ENCODE peak calls at places on chromosomes 7 and 10, in five cellular contexts. One of them, this sample, is unnamed.

GRCh38 chr7:4613855-4614548 is 68.1 kb upstream of the FOXK1 start:
- DNase-seq in testis: peak
- DNase-seq in NB4: no peak
- DNase-seq in activated CD8-positive, alpha-beta memory T cell treated with anti-CD3 and anti-CD28 coated beads, Interleukin-2, amount 50 U/mL, for 48 hours: no peak
- DNase-seq in NCI-H1417 treated with DMSO at 0.1 percent for 48 hours: no peak
- DNase-seq in this sample: no peak

GRCh38 chr7:22361795-22362194 is 4.8 kb upstream of the RAPGEF5 start:
- DNase-seq in testis: peak
- DNase-seq in NB4: no peak
- DNase-seq in activated CD8-positive, alpha-beta memory T cell treated with anti-CD3 and anti-CD28 coated beads, Interleukin-2, amount 50 U/mL, for 48 hours: no peak
- DNase-seq in NCI-H1417 treated with DMSO at 0.1 percent for 48 hours: no peak
- DNase-seq in this sample: no peak

GRCh38 chr7:112022128-112022527 is 184.1 kb downstream of the DOCK4 start:
- DNase-seq in testis: no peak
- DNase-seq in NB4: no peak
- DNase-seq in activated CD8-positive, alpha-beta memory T cell treated with anti-CD3 and anti-CD28 coated beads, Interleukin-2, amount 50 U/mL, for 48 hours: no peak
- DNase-seq in NCI-H1417 treated with DMSO at 0.1 percent for 48 hours: no peak
- DNase-seq in this sample: no peak

GRCh38 chr7:67743501-67743900 is 746.9 kb downstream of the TYW1 start:
- DNase-seq in testis: no peak
- DNase-seq in NB4: no peak
- DNase-seq in activated CD8-positive, alpha-beta memory T cell treated with anti-CD3 and anti-CD28 coated beads, Interleukin-2, amount 50 U/mL, for 48 hours: no peak
- DNase-seq in NCI-H1417 treated with DMSO at 0.1 percent for 48 hours: no peak
- DNase-seq in this sample: no peak

GRCh38 chr10:127405221-127405620 is 143.9 kb upstream of the NPS start:
- DNase-seq in testis: no peak
- DNase-seq in NB4: no peak
- DNase-seq in activated CD8-positive, alpha-beta memory T cell treated with anti-CD3 and anti-CD28 coated beads, Interleukin-2, amount 50 U/mL, for 48 hours: no peak
- DNase-seq in NCI-H1417 treated with DMSO at 0.1 percent for 48 hours: no peak
- DNase-seq in this sample: no peak

GRCh38 chr10:91603931-91604331 is 28.9 kb downstream of the PPP1R3C start:
- DNase-seq in testis: no peak
- DNase-seq in NB4: no peak
- DNase-seq in activated CD8-positive, alpha-beta memory T cell treated with anti-CD3 and anti-CD28 coated beads, Interleukin-2, amount 50 U/mL, for 48 hours: no peak
- DNase-seq in NCI-H1417 treated with DMSO at 0.1 percent for 48 hours: no peak
- DNase-seq in this sample: no peak

GRCh38 chr10:45495438-45496152 is 121.6 kb downstream of the ALOX5 start:
- DNase-seq in testis: no peak
- DNase-seq in NB4: peak
- DNase-seq in activated CD8-positive, alpha-beta memory T cell treated with anti-CD3 and anti-CD28 coated beads, Interleukin-2, amount 50 U/mL, for 48 hours: no peak
- DNase-seq in NCI-H1417 treated with DMSO at 0.1 percent for 48 hours: no peak
- DNase-seq in this sample: no peak

GRCh38 chr10:72407471-72407870 is 52.8 kb upstream of the DNAJB12 start:
- DNase-seq in testis: no peak
- DNase-seq in NB4: no peak
- DNase-seq in activated CD8-positive, alpha-beta memory T cell treated with anti-CD3 and anti-CD28 coated beads, Interleukin-2, amount 50 U/mL, for 48 hours: no peak
- DNase-seq in NCI-H1417 treated with DMSO at 0.1 percent for 48 hours: no peak
- DNase-seq in this sample: no peak

GRCh38 chr10:118754132-118754555 is 626 bp downstream of the CACUL1 start:
- DNase-seq in testis: peak
- DNase-seq in NB4: peak
- DNase-seq in activated CD8-positive, alpha-beta memory T cell treated with anti-CD3 and anti-CD28 coated beads, Interleukin-2, amount 50 U/mL, for 48 hours: peak
- DNase-seq in NCI-H1417 treated with DMSO at 0.1 percent for 48 hours: no peak
- DNase-seq in this sample: peak

GRCh38 chr7:23072043-23072442 is 33.5 kb upstream of the KLHL7 start:
- DNase-seq in testis: no peak
- DNase-seq in NB4: peak
- DNase-seq in activated CD8-positive, alpha-beta memory T cell treated with anti-CD3 and anti-CD28 coated beads, Interleukin-2, amount 50 U/mL, for 48 hours: no peak
- DNase-seq in NCI-H1417 treated with DMSO at 0.1 percent for 48 hours: no peak
- DNase-seq in this sample: no peak

GRCh38 chr10:53434413-53434812 is 661.8 kb upstream of the MBL2 start:
- DNase-seq in testis: no peak
- DNase-seq in NB4: no peak
- DNase-seq in activated CD8-positive, alpha-beta memory T cell treated with anti-CD3 and anti-CD28 coated beads, Interleukin-2, amount 50 U/mL, for 48 hours: no peak
- DNase-seq in NCI-H1417 treated with DMSO at 0.1 percent for 48 hours: no peak
- DNase-seq in this sample: no peak

GRCh38 chr7:23680417-23681405 is 712 bp downstream of the FAM221A start:
- DNase-seq in testis: peak
- DNase-seq in NB4: no peak
- DNase-seq in activated CD8-positive, alpha-beta memory T cell treated with anti-CD3 and anti-CD28 coated beads, Interleukin-2, amount 50 U/mL, for 48 hours: peak
- DNase-seq in NCI-H1417 treated with DMSO at 0.1 percent for 48 hours: peak
- DNase-seq in this sample: peak

GRCh38 chr7:50069613-50070012 is 23.4 kb downstream of the ZPBP start:
- DNase-seq in testis: no peak
- DNase-seq in NB4: peak
- DNase-seq in activated CD8-positive, alpha-beta memory T cell treated with anti-CD3 and anti-CD28 coated beads, Interleukin-2, amount 50 U/mL, for 48 hours: peak
- DNase-seq in NCI-H1417 treated with DMSO at 0.1 percent for 48 hours: no peak
- DNase-seq in this sample: no peak

GRCh38 chr7:94559972-94560371 is 50.4 kb downstream of the CASD1 start:
- DNase-seq in testis: no peak
- DNase-seq in NB4: no peak
- DNase-seq in activated CD8-positive, alpha-beta memory T cell treated with anti-CD3 and anti-CD28 coated beads, Interleukin-2, amount 50 U/mL, for 48 hours: no peak
- DNase-seq in NCI-H1417 treated with DMSO at 0.1 percent for 48 hours: no peak
- DNase-seq in this sample: no peak

GRCh38 chr7:26657139-26657753 is 207.1 kb downstream of the SKAP2 start:
- DNase-seq in testis: no peak
- DNase-seq in NB4: no peak
- DNase-seq in activated CD8-positive, alpha-beta memory T cell treated with anti-CD3 and anti-CD28 coated beads, Interleukin-2, amount 50 U/mL, for 48 hours: no peak
- DNase-seq in NCI-H1417 treated with DMSO at 0.1 percent for 48 hours: peak
- DNase-seq in this sample: no peak

GRCh38 chr7:92723205-92723604 is 113.2 kb downstream of the CDK6 start:
- DNase-seq in testis: no peak
- DNase-seq in NB4: no peak
- DNase-seq in activated CD8-positive, alpha-beta memory T cell treated with anti-CD3 and anti-CD28 coated beads, Interleukin-2, amount 50 U/mL, for 48 hours: no peak
- DNase-seq in NCI-H1417 treated with DMSO at 0.1 percent for 48 hours: no peak
- DNase-seq in this sample: no peak

GRCh38 chr7:146116452-146117219 is at the start of gene CNTNAP2:
- DNase-seq in testis: peak
- DNase-seq in NB4: no peak
- DNase-seq in activated CD8-positive, alpha-beta memory T cell treated with anti-CD3 and anti-CD28 coated beads, Interleukin-2, amount 50 U/mL, for 48 hours: no peak
- DNase-seq in NCI-H1417 treated with DMSO at 0.1 percent for 48 hours: peak
- DNase-seq in this sample: peak

GRCh38 chr10:131650771-131651673 is 249.8 kb upstream of the PPP2R2D start:
- DNase-seq in testis: no peak
- DNase-seq in NB4: no peak
- DNase-seq in activated CD8-positive, alpha-beta memory T cell treated with anti-CD3 and anti-CD28 coated beads, Interleukin-2, amount 50 U/mL, for 48 hours: no peak
- DNase-seq in NCI-H1417 treated with DMSO at 0.1 percent for 48 hours: no peak
- DNase-seq in this sample: no peak

GRCh38 chr10:16679511-16679910 is 137.7 kb downstream of the RSU1 start:
- DNase-seq in testis: no peak
- DNase-seq in NB4: no peak
- DNase-seq in activated CD8-positive, alpha-beta memory T cell treated with anti-CD3 and anti-CD28 coated beads, Interleukin-2, amount 50 U/mL, for 48 hours: no peak
- DNase-seq in NCI-H1417 treated with DMSO at 0.1 percent for 48 hours: no peak
- DNase-seq in this sample: no peak

GRCh38 chr7:5508698-5509097 is 85.1 kb upstream of the TNRC18 start:
- DNase-seq in testis: no peak
- DNase-seq in NB4: no peak
- DNase-seq in activated CD8-positive, alpha-beta memory T cell treated with anti-CD3 and anti-CD28 coated beads, Interleukin-2, amount 50 U/mL, for 48 hours: no peak
- DNase-seq in NCI-H1417 treated with DMSO at 0.1 percent for 48 hours: no peak
- DNase-seq in this sample: no peak

GRCh38 chr10:71326464-71326881 is 7.4 kb downstream of the SLC29A3 start:
- DNase-seq in testis: no peak
- DNase-seq in NB4: no peak
- DNase-seq in activated CD8-positive, alpha-beta memory T cell treated with anti-CD3 and anti-CD28 coated beads, Interleukin-2, amount 50 U/mL, for 48 hours: no peak
- DNase-seq in NCI-H1417 treated with DMSO at 0.1 percent for 48 hours: peak
- DNase-seq in this sample: no peak

GRCh38 chr7:83347836-83348482 is 185.3 kb upstream of the PCLO start:
- DNase-seq in testis: no peak
- DNase-seq in NB4: no peak
- DNase-seq in activated CD8-positive, alpha-beta memory T cell treated with anti-CD3 and anti-CD28 coated beads, Interleukin-2, amount 50 U/mL, for 48 hours: no peak
- DNase-seq in NCI-H1417 treated with DMSO at 0.1 percent for 48 hours: no peak
- DNase-seq in this sample: no peak

GRCh38 chr10:119306514-119306951 is 99.2 kb downstream of the GRK5 start:
- DNase-seq in testis: no peak
- DNase-seq in NB4: peak
- DNase-seq in activated CD8-positive, alpha-beta memory T cell treated with anti-CD3 and anti-CD28 coated beads, Interleukin-2, amount 50 U/mL, for 48 hours: peak
- DNase-seq in NCI-H1417 treated with DMSO at 0.1 percent for 48 hours: no peak
- DNase-seq in this sample: no peak

GRCh38 chr7:100867040-100867795 is at the start of gene TRIP6:
- DNase-seq in testis: peak
- DNase-seq in NB4: peak
- DNase-seq in activated CD8-positive, alpha-beta memory T cell treated with anti-CD3 and anti-CD28 coated beads, Interleukin-2, amount 50 U/mL, for 48 hours: peak
- DNase-seq in NCI-H1417 treated with DMSO at 0.1 percent for 48 hours: no peak
- DNase-seq in this sample: peak

GRCh38 chr7:95476904-95477594 is 8.7 kb upstream of the ASB4 start:
- DNase-seq in testis: peak
- DNase-seq in NB4: peak
- DNase-seq in activated CD8-positive, alpha-beta memory T cell treated with anti-CD3 and anti-CD28 coated beads, Interleukin-2, amount 50 U/mL, for 48 hours: no peak
- DNase-seq in NCI-H1417 treated with DMSO at 0.1 percent for 48 hours: peak
- DNase-seq in this sample: peak